ENCODE peak calls at places on chromosome 15, in ten cellular contexts. U is CD8-positive, alpha-beta T cell; P is OCI-LY7; B is MM.1S; Q is A549; G is endodermal cell; S is psoas muscle; Z is sigmoid colon; N is right atrium auricular region; O is body of pancreas. T is an unnamed sample. For H3K4me1, the result is how much of the 10 kb centered on the place peaks cover.

GRCh38 chr15:78007965-78008886 is 69.3 kb downstream of the TBC1D2B start:
- DNase-seq in U (no peak), P (no peak), B (no peak), Q (no peak), G (peak), S (peak), Z (peak), N (peak), O (peak), T (no peak)

GRCh38 chr15:80003171-80003570 is 32.2 kb upstream of the BCL2A1 start:
- DNase-seq in U (no peak), P (no peak), B (no peak), Q (no peak), G (no peak), S (no peak), Z (no peak), N (peak), O (no peak), T (no peak)

GRCh38 chr15:59532770-59533379 is 78.7 kb upstream of the GCNT3 start:
- DNase-seq in U (no peak), P (peak), B (peak), Q (peak), G (peak), S (no peak), Z (peak), N (no peak), O (peak), T (no peak)

GRCh38 chr15:75902129-75902557 is 1.5 kb upstream of the FBXO22 start:
- DNase-seq in U (no peak), P (no peak), B (no peak), Q (no peak), G (peak), S (no peak), Z (no peak), N (no peak), O (peak), T (no peak)

GRCh38 chr15:80068578-80068977 is 9.1 kb downstream of the ZFAND6 start:
- DNase-seq in U (no peak), P (no peak), B (no peak), Q (no peak), G (no peak), S (no peak), Z (no peak), N (no peak), O (no peak), T (no peak)

GRCh38 chr15:33357845-33358244 is 47.1 kb downstream of the RYR3 start:
- DNase-seq in U (no peak), P (no peak), B (no peak), Q (no peak), G (no peak), S (no peak), Z (no peak), N (no peak), O (no peak), T (no peak)

GRCh38 chr15:74954515-74954914 is 2.1 kb downstream of the RPP25 start:
- DNase-seq in U (no peak), P (no peak), B (no peak), Q (no peak), G (peak), S (no peak), Z (no peak), N (no peak), O (no peak), T (no peak)

GRCh38 chr15:63210151-63211051 is 21.0 kb downstream of the RAB8B start:
- DNase-seq in U (no peak), P (no peak), B (no peak), Q (no peak), G (peak), S (no peak), Z (no peak), N (no peak), O (no peak), T (no peak)

GRCh38 chr15:33149919-33150318 is 44.6 kb downstream of the FMN1 start:
- DNase-seq in U (no peak), P (no peak), B (no peak), Q (no peak), G (no peak), S (no peak), Z (no peak), N (no peak), O (no peak), T (no peak)

GRCh38 chr15:73870700-73871408 is 2.5 kb upstream of the TBC1D21 start:
- DNase-seq in U (no peak), P (no peak), B (no peak), Q (no peak), G (peak), S (peak), Z (no peak), N (peak), O (peak), T (no peak)

GRCh38 chr15:39191871-39192281 is 389.0 kb upstream of the THBS1 start:
- DNase-seq in U (no peak), P (no peak), B (no peak), Q (no peak), G (no peak), S (no peak), Z (no peak), N (no peak), O (no peak), T (no peak)
- H3K4me1 ChIP-seq in U (under half), P (under half), B (under half), Q (half or more), G (under half), S (under half), Z (under half), N (under half), O (under half), T (under half)

GRCh38 chr15:101204744-101205535 is 46.9 kb downstream of the CHSY1 start:
- DNase-seq in U (no peak), P (no peak), B (no peak), Q (no peak), G (no peak), S (no peak), Z (no peak), N (no peak), O (no peak), T (no peak)

GRCh38 chr15:101201411-101202174 is 50.3 kb downstream of the CHSY1 start:
- DNase-seq in U (no peak), P (no peak), B (no peak), Q (peak), G (peak), S (peak), Z (peak), N (peak), O (peak), T (peak)

GRCh38 chr15:101206173-101206572 is 45.7 kb downstream of the CHSY1 start:
- DNase-seq in U (no peak), P (no peak), B (no peak), Q (no peak), G (no peak), S (no peak), Z (no peak), N (peak), O (no peak), T (no peak)

GRCh38 chr15:101203029-101203428 is 48.8 kb downstream of the CHSY1 start:
- DNase-seq in U (no peak), P (no peak), B (no peak), Q (no peak), G (no peak), S (no peak), Z (no peak), N (no peak), O (no peak), T (no peak)

GRCh38 chr15:101203607-101204006 is 48.2 kb downstream of the CHSY1 start:
- DNase-seq in U (no peak), P (no peak), B (no peak), Q (no peak), G (no peak), S (no peak), Z (no peak), N (no peak), O (no peak), T (no peak)
- H3K4me1 ChIP-seq in U (half or more), P (under half), B (half or more), Q (under half), G (under half), S (under half), Z (under half), N (under half), O (under half), T (under half)

GRCh38 chr15:89679221-89679620 is at the start of gene PLIN1:
- DNase-seq in U (no peak), P (no peak), B (no peak), Q (no peak), G (no peak), S (no peak), Z (no peak), N (no peak), O (no peak), T (no peak)
- H3K4me1 ChIP-seq in U (under half), P (under half), B (under half), Q (under half), G (under half), S (under half), Z (under half), N (under half), O (under half), T (under half)

GRCh38 chr15:85543741-85544155 is 163.3 kb downstream of the AKAP13 start:
- DNase-seq in U (peak), P (no peak), B (no peak), Q (no peak), G (peak), S (peak), Z (peak), N (peak), O (peak), T (no peak)

GRCh38 chr15:85542488-85542887 is 162.1 kb downstream of the AKAP13 start:
- DNase-seq in U (no peak), P (no peak), B (no peak), Q (no peak), G (no peak), S (no peak), Z (no peak), N (no peak), O (no peak), T (no peak)

GRCh38 chr15:85545185-85545584 is 164.8 kb downstream of the AKAP13 start:
- DNase-seq in U (no peak), P (no peak), B (no peak), Q (no peak), G (no peak), S (no peak), Z (no peak), N (no peak), O (no peak), T (no peak)

GRCh38 chr15:85541744-85542143 is 161.3 kb downstream of the AKAP13 start:
- DNase-seq in U (no peak), P (no peak), B (no peak), Q (no peak), G (no peak), S (no peak), Z (no peak), N (no peak), O (no peak), T (no peak)

GRCh38 chr15:85542895-85543331 is 162.5 kb downstream of the AKAP13 start:
- DNase-seq in U (no peak), P (no peak), B (no peak), Q (no peak), G (no peak), S (no peak), Z (no peak), N (no peak), O (no peak), T (no peak)
- H3K4me1 ChIP-seq in U (under half), P (under half), B (under half), Q (under half), G (under half), S (under half), Z (under half), N (under half), O (under half), T (half or more)

GRCh38 chr15:89670985-89671560 is 8.1 kb downstream of the PLIN1 start:
- DNase-seq in U (no peak), P (no peak), B (no peak), Q (no peak), G (no peak), S (no peak), Z (no peak), N (peak), O (no peak), T (no peak)

GRCh38 chr15:89671687-89672086 is 7.5 kb downstream of the PLIN1 start:
- DNase-seq in U (no peak), P (no peak), B (no peak), Q (no peak), G (no peak), S (no peak), Z (no peak), N (peak), O (no peak), T (no peak)

GRCh38 chr15:89674526-89674925 is 4.6 kb downstream of the PLIN1 start:
- DNase-seq in U (no peak), P (no peak), B (no peak), Q (no peak), G (no peak), S (no peak), Z (no peak), N (no peak), O (no peak), T (no peak)

GRCh38 chr15:89672221-89673161 is 6.7 kb downstream of the PLIN1 start:
- DNase-seq in U (no peak), P (no peak), B (no peak), Q (no peak), G (no peak), S (no peak), Z (no peak), N (peak), O (no peak), T (no peak)

GRCh38 chr15:89673162-89673506 is 6.0 kb downstream of the PLIN1 start:
- DNase-seq in U (no peak), P (peak), B (peak), Q (peak), G (peak), S (no peak), Z (no peak), N (peak), O (peak), T (no peak)
- H3K4me1 ChIP-seq in U (under half), P (under half), B (under half), Q (under half), G (under half), S (under half), Z (under half), N (under half), O (under half), T (under half)

GRCh38 chr15:90387534-90388461 is at the start of gene IQGAP1:
- DNase-seq in U (peak), P (peak), B (peak), Q (peak), G (peak), S (peak), Z (peak), N (peak), O (peak), T (peak)

GRCh38 chr15:90393040-90393439 is 5.0 kb downstream of the IQGAP1 start:
- DNase-seq in U (no peak), P (no peak), B (no peak), Q (no peak), G (no peak), S (no peak), Z (no peak), N (no peak), O (no peak), T (no peak)

GRCh38 chr15:90386221-90386620 is 1.8 kb upstream of the IQGAP1 start:
- DNase-seq in U (no peak), P (no peak), B (no peak), Q (no peak), G (no peak), S (no peak), Z (no peak), N (no peak), O (no peak), T (no peak)

GRCh38 chr15:90388462-90389182 is 580 bp downstream of the IQGAP1 start:
- DNase-seq in U (peak), P (peak), B (peak), Q (peak), G (peak), S (peak), Z (peak), N (peak), O (peak), T (no peak)

DNA sequence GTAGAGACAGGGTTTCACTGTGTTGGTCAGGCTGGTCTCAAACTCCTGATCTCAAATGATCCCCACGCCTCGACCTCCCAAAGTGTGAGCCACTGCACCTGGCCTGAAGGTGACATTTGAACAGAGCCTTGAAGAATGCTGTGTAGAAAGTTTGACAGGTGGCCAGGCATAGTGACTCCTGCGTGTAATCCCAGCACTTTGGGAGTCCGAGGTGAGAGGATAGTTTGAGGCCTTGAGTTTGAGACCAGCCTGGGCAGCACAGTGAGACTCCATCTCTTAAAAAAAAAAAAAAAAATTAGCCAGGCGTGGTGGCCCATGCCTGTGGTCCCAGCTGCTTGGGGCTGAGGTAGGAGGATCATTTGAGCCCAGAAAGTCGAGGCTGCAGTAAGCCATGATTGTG is 1.5 kb downstream of the IQGAP1 start:
- DNase-seq in U (no peak), P (no peak), B (no peak), Q (no peak), G (no peak), S (no peak), Z (no peak), N (no peak), O (no peak), T (no peak)
- H3K4me1 ChIP-seq in U (half or more), P (under half), B (under half), Q (under half), G (under half), S (half or more), Z (half or more), N (under half), O (under half), T (under half)

DNA sequence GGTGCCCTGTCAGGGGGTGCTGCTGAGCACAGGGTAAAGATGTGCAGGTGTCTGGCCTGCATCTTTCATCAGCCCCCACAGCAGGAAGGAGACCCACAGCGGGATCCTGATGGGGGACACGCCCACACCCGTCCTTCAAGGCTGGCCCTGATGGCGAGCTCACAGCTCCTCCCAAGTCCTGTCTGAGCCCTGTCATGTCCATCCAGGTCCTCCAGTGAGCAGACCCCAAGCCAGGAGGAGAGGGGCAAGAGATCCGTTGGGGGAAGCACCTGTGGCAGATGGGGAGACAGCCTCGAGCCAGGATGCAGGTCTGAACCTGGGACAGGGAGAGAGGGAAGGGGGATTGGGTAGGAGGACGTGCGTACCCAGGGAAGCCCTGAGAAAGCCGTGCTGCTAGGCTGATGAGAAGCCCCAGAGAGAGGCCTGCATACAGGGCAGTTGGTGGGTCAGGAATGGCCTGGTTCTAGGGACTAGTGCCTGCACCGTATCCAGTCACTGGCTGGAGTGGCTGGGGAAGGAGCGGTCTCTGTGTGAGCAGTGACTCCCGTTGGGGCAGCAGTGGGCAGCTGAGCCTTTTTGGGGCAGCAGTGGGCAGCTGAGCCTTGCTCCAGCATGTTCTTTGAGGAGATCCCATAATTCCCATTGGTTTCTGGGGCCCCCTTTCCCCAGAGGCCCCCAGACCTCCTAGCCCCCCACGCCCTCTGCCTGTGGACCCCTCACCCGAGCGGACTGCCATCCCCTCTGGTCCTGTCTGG is 133.3 kb upstream of the MEF2A start:
- DNase-seq in U (no peak), P (no peak), B (no peak), Q (no peak), G (no peak), S (no peak), Z (peak), N (no peak), O (no peak), T (no peak)
- H3K4me1 ChIP-seq in U (half or more), P (under half), B (under half), Q (under half), G (under half), S (under half), Z (under half), N (under half), O (under half), T (under half)

DNA sequence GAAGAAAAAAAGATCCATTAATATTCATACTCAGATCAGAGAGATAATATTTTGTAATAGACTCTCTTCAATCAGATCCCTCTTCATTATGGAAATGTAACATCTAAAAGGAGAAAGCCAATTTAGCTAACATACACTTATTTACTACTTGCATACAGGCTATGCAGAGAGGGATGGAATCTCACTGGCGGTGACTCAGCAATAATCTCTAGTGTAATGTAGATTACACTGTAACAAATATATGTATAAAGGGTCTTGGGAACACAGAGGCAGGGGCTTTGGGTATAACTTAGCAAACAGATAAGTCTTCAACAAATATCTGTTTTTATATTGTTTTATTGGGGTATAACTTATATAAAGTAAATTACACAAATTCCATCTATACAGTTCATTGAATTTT is 69.6 kb downstream of the CGNL1 start:
- DNase-seq in U (no peak), P (no peak), B (no peak), Q (no peak), G (no peak), S (no peak), Z (no peak), N (no peak), O (peak), T (no peak)
- H3K4me1 ChIP-seq in U (under half), P (under half), B (under half), Q (under half), G (under half), S (under half), Z (under half), N (under half), O (under half), T (under half)

GRCh38 chr15:65027593-65027992 is 1.8 kb downstream of the MTFMT start:
- DNase-seq in U (no peak), P (no peak), B (no peak), Q (no peak), G (no peak), S (no peak), Z (no peak), N (no peak), O (no peak), T (no peak)

GRCh38 chr15:65028921-65029735 is at the start of gene MTFMT:
- DNase-seq in U (peak), P (peak), B (peak), Q (peak), G (peak), S (peak), Z (peak), N (peak), O (peak), T (peak)

GRCh38 chr15:65028338-65028737 is 1.1 kb downstream of the MTFMT start:
- DNase-seq in U (no peak), P (peak), B (no peak), Q (no peak), G (no peak), S (no peak), Z (no peak), N (no peak), O (no peak), T (no peak)

GRCh38 chr15:65029736-65030208 is 333 bp upstream of the MTFMT start:
- DNase-seq in U (no peak), P (no peak), B (no peak), Q (no peak), G (no peak), S (no peak), Z (no peak), N (no peak), O (no peak), T (no peak)

DNA sequence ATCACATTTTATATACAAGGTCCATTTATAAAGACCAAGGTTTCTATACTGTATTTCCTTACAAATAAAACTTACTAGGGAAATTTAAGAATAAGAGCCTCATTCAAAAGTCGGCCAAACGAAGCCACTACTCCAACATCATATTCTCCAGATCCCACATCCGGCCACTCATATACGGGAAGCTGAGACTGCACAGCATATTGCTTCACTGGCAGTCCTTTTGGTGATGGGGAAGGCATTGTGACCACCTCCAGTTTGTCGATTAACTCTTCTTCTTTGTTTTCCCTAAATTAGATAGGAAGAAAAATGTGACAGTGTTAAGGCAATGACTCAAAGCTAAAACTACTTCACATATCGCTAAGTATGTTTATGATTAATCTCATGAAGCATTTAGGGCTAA is 2.7 kb downstream of the MTFMT start:
- DNase-seq in U (no peak), P (no peak), B (no peak), Q (no peak), G (no peak), S (no peak), Z (no peak), N (no peak), O (no peak), T (no peak)
- H3K4me1 ChIP-seq in U (under half), P (under half), B (under half), Q (under half), G (under half), S (under half), Z (under half), N (under half), O (under half), T (under half)

DNA sequence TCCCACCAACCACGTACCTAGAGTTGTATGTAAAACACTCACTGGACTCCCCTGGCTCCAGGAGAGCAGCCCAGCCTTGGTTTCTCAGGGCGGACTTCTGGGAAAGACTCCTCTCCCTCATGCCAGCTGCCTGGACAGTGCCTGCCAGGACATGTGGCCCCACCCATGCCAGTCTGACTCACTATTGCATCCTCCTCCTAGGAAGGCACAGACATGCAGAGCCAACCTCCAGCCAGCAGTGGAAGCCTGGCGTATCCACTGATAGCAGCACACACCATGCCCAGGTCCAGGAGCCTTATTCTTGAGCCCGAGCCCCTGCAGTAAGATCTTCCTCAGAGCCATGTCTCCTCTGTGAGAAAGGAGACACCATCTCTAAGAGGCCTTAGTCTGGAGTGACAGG is 8.6 kb downstream of the PKM start:
- DNase-seq in U (no peak), P (no peak), B (no peak), Q (peak), G (no peak), S (peak), Z (peak), N (no peak), O (no peak), T (no peak)
- H3K4me1 ChIP-seq in U (under half), P (under half), B (under half), Q (half or more), G (under half), S (half or more), Z (under half), N (under half), O (under half), T (under half)